ENCODE peak calls at places on chromosomes 12 and 14, in five cellular contexts. One of them, this sample, is unnamed.

GRCh38 chr12:113757223-113758002 is 208.7 kb downstream of the RBM19 start:
- DNase-seq in mesendoderm: peak; percentile 23
- DNase-seq in keratinocyte: no peak
- DNase-seq in cardiac muscle cell: no peak
- DNase-seq in breast epithelium: no peak
- DNase-seq in this sample: peak; percentile 67

GRCh38 chr12:56546680-56547079 is 25.1 kb downstream of the RBMS2 start:
- DNase-seq in keratinocyte: no peak
- DNase-seq in mesendoderm: no peak
- DNase-seq in cardiac muscle cell: no peak
- DNase-seq in breast epithelium: no peak
- DNase-seq in this sample: no peak

GRCh38 chr14:51400142-51400541 is 160.1 kb downstream of the TMX1 start:
- DNase-seq in breast epithelium: no peak
- DNase-seq in keratinocyte: no peak
- DNase-seq in cardiac muscle cell: no peak
- DNase-seq in mesendoderm: no peak
- DNase-seq in this sample: no peak

GRCh38 chr14:89540830-89541470 is 123.9 kb upstream of the FOXN3 start:
- DNase-seq in breast epithelium: no peak
- DNase-seq in keratinocyte: no peak
- DNase-seq in cardiac muscle cell: no peak
- DNase-seq in mesendoderm: peak; percentile 80
- DNase-seq in this sample: no peak

GRCh38 chr12:5565933-5566632 is 134.2 kb downstream of the NTF3 start:
- DNase-seq in breast epithelium: no peak
- DNase-seq in cardiac muscle cell: no peak
- DNase-seq in keratinocyte: no peak
- DNase-seq in mesendoderm: no peak
- DNase-seq in this sample: no peak

GRCh38 chr12:46787496-46788055 is 38.2 kb downstream of the SLC38A4 start:
- DNase-seq in breast epithelium: no peak
- DNase-seq in cardiac muscle cell: no peak
- DNase-seq in mesendoderm: no peak
- DNase-seq in keratinocyte: no peak
- DNase-seq in this sample: no peak

GRCh38 chr14:34554540-34555250 is 15.2 kb upstream of the EAPP start:
- DNase-seq in cardiac muscle cell: no peak
- DNase-seq in keratinocyte: no peak
- DNase-seq in mesendoderm: peak; percentile 51
- DNase-seq in breast epithelium: no peak
- DNase-seq in this sample: no peak

GRCh38 chr12:24955389-24955788 is 6.5 kb upstream of the BCAT1 start:
- DNase-seq in cardiac muscle cell: no peak
- DNase-seq in mesendoderm: no peak
- DNase-seq in breast epithelium: no peak
- DNase-seq in keratinocyte: no peak
- DNase-seq in this sample: no peak

GRCh38 chr14:89352976-89353817 is 63.8 kb downstream of the FOXN3 start:
- DNase-seq in breast epithelium: no peak
- DNase-seq in mesendoderm: no peak
- DNase-seq in keratinocyte: no peak
- DNase-seq in cardiac muscle cell: no peak
- DNase-seq in this sample: no peak

GRCh38 chr12:102061556-102062418 is at the start of gene WASHC3:
- DNase-seq in mesendoderm: peak; percentile 93
- DNase-seq in keratinocyte: peak; percentile 26
- DNase-seq in breast epithelium: peak; percentile 94
- DNase-seq in cardiac muscle cell: peak; percentile 95
- DNase-seq in this sample: peak; percentile 98

GRCh38 chr12:130831876-130832405 is 7.1 kb downstream of the STX2 start:
- DNase-seq in breast epithelium: no peak
- DNase-seq in keratinocyte: no peak
- DNase-seq in cardiac muscle cell: no peak
- DNase-seq in mesendoderm: no peak
- DNase-seq in this sample: peak; percentile 30

GRCh38 chr12:57751432-57751787 is 700 bp downstream of the CDK4 start:
- DNase-seq in breast epithelium: no peak
- DNase-seq in cardiac muscle cell: no peak
- DNase-seq in mesendoderm: no peak
- DNase-seq in keratinocyte: no peak
- DNase-seq in this sample: no peak

GRCh38 chr12:111363578-111363977 is 5.3 kb downstream of the PHETA1 start:
- DNase-seq in cardiac muscle cell: no peak
- DNase-seq in mesendoderm: peak; percentile 78
- DNase-seq in keratinocyte: no peak
- DNase-seq in breast epithelium: no peak
- DNase-seq in this sample: no peak

GRCh38 chr14:30698463-30698862 is 76.3 kb downstream of the SCFD1 start:
- DNase-seq in mesendoderm: no peak
- DNase-seq in cardiac muscle cell: no peak
- DNase-seq in breast epithelium: no peak
- DNase-seq in keratinocyte: no peak
- DNase-seq in this sample: no peak

GRCh38 chr14:31510222-31510621 is 22.4 kb upstream of the GPR33 start:
- DNase-seq in keratinocyte: no peak
- DNase-seq in breast epithelium: no peak
- DNase-seq in mesendoderm: peak; percentile 13
- DNase-seq in cardiac muscle cell: peak; percentile 20
- DNase-seq in this sample: no peak

GRCh38 chr12:121464331-121464730 is 64.4 kb downstream of the RNF34 start:
- DNase-seq in breast epithelium: no peak
- DNase-seq in cardiac muscle cell: no peak
- DNase-seq in mesendoderm: no peak
- DNase-seq in keratinocyte: no peak
- DNase-seq in this sample: no peak

GRCh38 chr12:52151859-52152783 is 39.7 kb downstream of the KRT80 start:
- DNase-seq in mesendoderm: peak; percentile 71
- DNase-seq in keratinocyte: peak; percentile 92
- DNase-seq in breast epithelium: peak; percentile 93
- DNase-seq in cardiac muscle cell: peak; percentile 74
- DNase-seq in this sample: peak; percentile 95

GRCh38 chr12:51847830-51848727 is at the start of gene FIGNL2:
- DNase-seq in mesendoderm: peak; percentile 40
- DNase-seq in breast epithelium: no peak
- DNase-seq in keratinocyte: no peak
- DNase-seq in cardiac muscle cell: peak; percentile 58
- DNase-seq in this sample: peak; percentile 86

GRCh38 chr12:45816652-45817051 is 87.1 kb downstream of the ARID2 start:
- DNase-seq in cardiac muscle cell: no peak
- DNase-seq in breast epithelium: no peak
- DNase-seq in mesendoderm: no peak
- DNase-seq in keratinocyte: no peak
- DNase-seq in this sample: no peak

GRCh38 chr14:34029921-34030334 is 79.1 kb upstream of the EGLN3 start:
- DNase-seq in mesendoderm: peak; percentile 53
- DNase-seq in breast epithelium: no peak
- DNase-seq in cardiac muscle cell: no peak
- DNase-seq in keratinocyte: no peak
- DNase-seq in this sample: peak; percentile 69

GRCh38 chr12:57632898-57633825 is at the start of gene B4GALNT1:
- DNase-seq in mesendoderm: peak; percentile 79
- DNase-seq in cardiac muscle cell: peak; percentile 82
- DNase-seq in breast epithelium: peak; percentile 18
- DNase-seq in keratinocyte: no peak
- DNase-seq in this sample: peak; percentile 92

GRCh38 chr14:92666251-92666650 is 82.2 kb downstream of the LGMN start:
- DNase-seq in cardiac muscle cell: no peak
- DNase-seq in keratinocyte: no peak
- DNase-seq in breast epithelium: no peak
- DNase-seq in mesendoderm: no peak
- DNase-seq in this sample: no peak

GRCh38 chr12:42761601-42762350 is 172.2 kb upstream of the PRICKLE1 start:
- DNase-seq in cardiac muscle cell: no peak
- DNase-seq in keratinocyte: no peak
- DNase-seq in mesendoderm: no peak
- DNase-seq in breast epithelium: no peak
- DNase-seq in this sample: no peak

GRCh38 chr14:22563987-22564386 is 25.0 kb downstream of the DAD1 start:
- DNase-seq in cardiac muscle cell: no peak
- DNase-seq in keratinocyte: no peak
- DNase-seq in mesendoderm: no peak
- DNase-seq in breast epithelium: no peak
- DNase-seq in this sample: no peak

GRCh38 chr12:990308-990648 is 745 bp upstream of the ERC1 start:
- DNase-seq in breast epithelium: peak; percentile 50
- DNase-seq in keratinocyte: no peak
- DNase-seq in mesendoderm: peak; percentile 61
- DNase-seq in cardiac muscle cell: peak; percentile 74
- DNase-seq in this sample: peak; percentile 84

GRCh38 chr12:107027304-107028053 is 40.5 kb upstream of the MTERF2 start:
- DNase-seq in breast epithelium: peak; percentile 40
- DNase-seq in cardiac muscle cell: no peak
- DNase-seq in mesendoderm: peak; percentile 10
- DNase-seq in keratinocyte: peak; percentile 54
- DNase-seq in this sample: no peak

GRCh38 chr12:18461738-18462137 is 200.4 kb downstream of the PIK3C2G start:
- DNase-seq in keratinocyte: no peak
- DNase-seq in breast epithelium: no peak
- DNase-seq in mesendoderm: no peak
- DNase-seq in cardiac muscle cell: no peak
- DNase-seq in this sample: no peak

GRCh38 chr12:22702690-22703089 is 77.7 kb downstream of the ETNK1 start:
- DNase-seq in mesendoderm: no peak
- DNase-seq in keratinocyte: no peak
- DNase-seq in breast epithelium: no peak
- DNase-seq in cardiac muscle cell: no peak
- DNase-seq in this sample: no peak

GRCh38 chr14:50920482-50921225 is 23.6 kb downstream of the PYGL start:
- DNase-seq in breast epithelium: no peak
- DNase-seq in mesendoderm: peak; percentile 89
- DNase-seq in cardiac muscle cell: peak; percentile 30
- DNase-seq in keratinocyte: no peak
- DNase-seq in this sample: no peak

GRCh38 chr14:95314609-95315008 is 5.1 kb downstream of the CLMN start:
- DNase-seq in breast epithelium: peak; percentile 70
- DNase-seq in cardiac muscle cell: no peak
- DNase-seq in mesendoderm: no peak
- DNase-seq in keratinocyte: no peak
- DNase-seq in this sample: no peak

GRCh38 chr12:4526923-4527546 is 11.7 kb upstream of the RAD51AP1 start:
- DNase-seq in keratinocyte: no peak
- DNase-seq in cardiac muscle cell: peak; percentile 12
- DNase-seq in breast epithelium: no peak
- DNase-seq in mesendoderm: peak; percentile 11
- DNase-seq in this sample: no peak

GRCh38 chr14:61498303-61498702 is 176.9 kb downstream of the PRKCH start:
- DNase-seq in keratinocyte: no peak
- DNase-seq in breast epithelium: no peak
- DNase-seq in mesendoderm: peak; percentile 70
- DNase-seq in cardiac muscle cell: no peak
- DNase-seq in this sample: no peak

GRCh38 chr12:46472893-46473633 is 100.5 kb upstream of the SLC38A2 start:
- DNase-seq in cardiac muscle cell: peak; percentile 57
- DNase-seq in keratinocyte: no peak
- DNase-seq in mesendoderm: no peak
- DNase-seq in breast epithelium: no peak
- DNase-seq in this sample: no peak

GRCh38 chr12:1519642-1520041 is 74.7 kb downstream of the FBXL14 start:
- DNase-seq in breast epithelium: no peak
- DNase-seq in keratinocyte: no peak
- DNase-seq in cardiac muscle cell: peak; percentile 38
- DNase-seq in mesendoderm: no peak
- DNase-seq in this sample: peak; percentile 49

GRCh38 chr12:127267128-127267527 is 999.8 kb upstream of the TMEM132C start:
- DNase-seq in cardiac muscle cell: no peak
- DNase-seq in breast epithelium: no peak
- DNase-seq in mesendoderm: no peak
- DNase-seq in keratinocyte: no peak
- DNase-seq in this sample: no peak

GRCh38 chr14:65107200-65107599 is 4.9 kb upstream of the MAX start:
- DNase-seq in keratinocyte: no peak
- DNase-seq in breast epithelium: no peak
- DNase-seq in mesendoderm: no peak
- DNase-seq in cardiac muscle cell: no peak
- DNase-seq in this sample: no peak
- H3K4me3 ChIP-seq in keratinocyte: no peak overlapping the region
- H3K4me3 ChIP-seq in breast epithelium: no peak overlapping the region
- H3K4me3 ChIP-seq in mesendoderm: no peak overlapping the region
- H3K4me3 ChIP-seq in cardiac muscle cell: no peak overlapping the region
- H3K4me3 ChIP-seq in this sample: no peak overlapping the region

GRCh38 chr12:122986258-122986871 is 5.9 kb downstream of the ARL6IP4 start:
- DNase-seq in keratinocyte: no peak
- DNase-seq in mesendoderm: no peak
- DNase-seq in cardiac muscle cell: no peak
- DNase-seq in breast epithelium: no peak
- DNase-seq in this sample: no peak
- H3K27ac ChIP-seq in keratinocyte: no peak overlapping the region
- H3K27ac ChIP-seq in mesendoderm: no peak overlapping the region
- H3K27ac ChIP-seq in cardiac muscle cell: no peak overlapping the region
- H3K27ac ChIP-seq in breast epithelium: no peak overlapping the region
- H3K27ac ChIP-seq in this sample: no peak overlapping the region

GRCh38 chr12:124939428-124940142 is 25.1 kb upstream of the UBC start:
- DNase-seq in cardiac muscle cell: peak; percentile 89
- DNase-seq in keratinocyte: no peak
- DNase-seq in mesendoderm: peak; percentile 99
- DNase-seq in breast epithelium: peak; percentile 86
- DNase-seq in this sample: peak; percentile 99
- H3K4me3 ChIP-seq in cardiac muscle cell: peak overlapping the region; percentile 48
- H3K4me3 ChIP-seq in keratinocyte: peak overlapping the region; percentile 81
- H3K4me3 ChIP-seq in mesendoderm: peak overlapping the region; percentile 56
- H3K4me3 ChIP-seq in breast epithelium: peak overlapping the region; percentile 75
- H3K4me3 ChIP-seq in this sample: peak overlapping the region; percentile 93

GRCh38 chr14:20334017-20334416 is 938 bp upstream of the CCNB1IP1 start:
- DNase-seq in keratinocyte: no peak
- DNase-seq in mesendoderm: no peak
- DNase-seq in breast epithelium: no peak
- DNase-seq in cardiac muscle cell: no peak
- DNase-seq in this sample: no peak
- H3K27ac ChIP-seq in keratinocyte: no peak overlapping the region
- H3K27ac ChIP-seq in mesendoderm: no peak overlapping the region
- H3K27ac ChIP-seq in breast epithelium: no peak overlapping the region
- H3K27ac ChIP-seq in cardiac muscle cell: peak overlapping the region; percentile 98
- H3K27ac ChIP-seq in this sample: no peak overlapping the region

DNA sequence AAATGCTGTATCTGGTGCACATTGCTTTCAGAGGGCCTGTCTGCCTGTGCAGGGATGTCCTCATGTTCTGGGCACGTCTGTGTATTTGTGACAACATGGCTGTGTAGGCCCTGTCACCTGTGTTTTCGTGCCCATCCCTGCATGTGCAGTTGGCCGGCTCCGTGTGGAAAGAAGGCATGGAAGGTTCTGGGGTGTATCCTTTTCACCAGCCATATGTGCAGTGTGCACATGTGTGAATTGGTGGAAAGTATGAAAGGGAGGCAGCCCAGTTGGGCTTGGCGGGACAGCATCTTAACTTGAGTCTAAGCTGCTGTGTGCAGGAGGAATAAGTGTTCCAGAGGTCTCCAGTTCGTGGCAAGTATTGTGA is 645 bp downstream of the TSPAN11 start:
- DNase-seq in mesendoderm: no peak
- DNase-seq in cardiac muscle cell: no peak
- DNase-seq in breast epithelium: no peak
- DNase-seq in keratinocyte: no peak
- DNase-seq in this sample: no peak
- H3K4me3 ChIP-seq in mesendoderm: no peak overlapping the region
- H3K4me3 ChIP-seq in cardiac muscle cell: no peak overlapping the region
- H3K4me3 ChIP-seq in breast epithelium: peak overlapping the region; percentile 76
- H3K4me3 ChIP-seq in keratinocyte: no peak overlapping the region
- H3K4me3 ChIP-seq in this sample: peak overlapping the region; percentile 73

GRCh38 chr12:88063375-88063774 is 34.2 kb upstream of the C12orf50 start:
- DNase-seq in mesendoderm: no peak
- DNase-seq in keratinocyte: no peak
- DNase-seq in cardiac muscle cell: no peak
- DNase-seq in breast epithelium: no peak
- DNase-seq in this sample: no peak
- H3K27ac ChIP-seq in mesendoderm: no peak overlapping the region
- H3K27ac ChIP-seq in keratinocyte: no peak overlapping the region
- H3K27ac ChIP-seq in cardiac muscle cell: no peak overlapping the region
- H3K27ac ChIP-seq in breast epithelium: no peak overlapping the region
- H3K27ac ChIP-seq in this sample: no peak overlapping the region

This sample was measured in endodermal cell.